ENCODE peak calls at places on chromosomes 16 and 17, in nine cellular contexts. K is heart left ventricle, S is ovary, Z is uterus, H is testis, P is A549, L is HCT116, E is IMR-90, X is esophagus squamous epithelium. Q is an unnamed sample.

GRCh38 chr16:2955438-2955778 is 8.7 kb upstream of the KREMEN2 start:
- DNase-seq in K (no peak), S (no peak), Z (no peak), H (no peak), P (no peak), L (no peak), E (no peak), X (no peak), Q (no peak)

GRCh38 chr16:67180166-67180565 is 3.6 kb downstream of the MATCAP1 start:
- DNase-seq in K (no peak), S (peak; percentile 49), Z (no peak), H (no peak), P (no peak), L (no peak), E (no peak), X (no peak), Q (no peak)

GRCh38 chr17:40356906-40357861 is 7.4 kb downstream of the GJD3 start:
- DNase-seq in K (no peak), S (peak; percentile 54), Z (no peak), H (no peak), P (no peak), L (no peak), E (no peak), X (no peak), Q (no peak)

GRCh38 chr17:48352630-48353029 is 77.4 kb downstream of the SKAP1 start:
- DNase-seq in K (no peak), S (no peak), Z (no peak), H (no peak), P (no peak), L (no peak), E (peak; percentile 20), X (no peak), Q (no peak)

GRCh38 chr16:65281636-65282035 is 159.8 kb upstream of the CDH11 start:
- DNase-seq in K (no peak), S (no peak), Z (no peak), H (no peak), P (no peak), L (no peak), E (no peak), X (no peak), Q (no peak)

GRCh38 chr16:57384248-57385070 is 12.2 kb downstream of the CX3CL1 start:
- DNase-seq in K (peak; percentile 45), S (no peak), Z (no peak), H (no peak), P (no peak), L (no peak), E (no peak), X (no peak), Q (no peak)

GRCh38 chr17:78248051-78248914 is 16.9 kb downstream of the TMEM235 start:
- DNase-seq in K (peak; percentile 10), S (no peak), Z (no peak), H (no peak), P (no peak), L (no peak), E (no peak), X (no peak), Q (no peak)

GRCh38 chr16:414395-415169 is 10.9 kb upstream of the RAB11FIP3 start:
- DNase-seq in K (no peak), S (no peak), Z (no peak), H (no peak), P (no peak), L (no peak), E (no peak), X (no peak), Q (no peak)

GRCh38 chr17:7004398-7005253 is 7.8 kb upstream of the RNASEK start:
- DNase-seq in K (no peak), S (no peak), Z (no peak), H (no peak), P (peak; percentile 85), L (peak; percentile 56), E (peak; percentile 54), X (no peak), Q (no peak)

GRCh38 chr17:17909078-17909477 is 63.1 kb downstream of the TOM1L2 start:
- DNase-seq in K (no peak), S (no peak), Z (no peak), H (no peak), P (no peak), L (no peak), E (no peak), X (no peak), Q (no peak)

GRCh38 chr17:9291912-9292562 is 270.7 kb downstream of the NTN1 start:
- DNase-seq in K (peak; percentile 43), S (peak; percentile 56), Z (peak; percentile 77), H (peak; percentile 34), P (peak; percentile 28), L (no peak), E (peak; percentile 25), X (no peak), Q (peak; percentile 55)

GRCh38 chr17:5419959-5420653 is at the start of gene RPAIN:
- DNase-seq in K (peak; percentile 94), S (peak; percentile 89), Z (peak; percentile 87), H (peak; percentile 96), P (peak; percentile 93), L (peak; percentile 81), E (peak; percentile 80), X (peak; percentile 43), Q (peak; percentile 84)

GRCh38 chr16:67391424-67392300 is 1.6 kb downstream of the TPPP3 start:
- DNase-seq in K (peak; percentile 47), S (peak; percentile 44), Z (no peak), H (no peak), P (peak; percentile 43), L (no peak), E (no peak), X (no peak), Q (no peak)

GRCh38 chr16:10926867-10927266 is 15.4 kb downstream of the DEXI start:
- DNase-seq in K (no peak), S (no peak), Z (no peak), H (no peak), P (no peak), L (no peak), E (no peak), X (no peak), Q (no peak)

GRCh38 chr16:25751230-25751629 is 59.5 kb downstream of the HS3ST4 start:
- DNase-seq in K (no peak), S (no peak), Z (no peak), H (no peak), P (no peak), L (no peak), E (no peak), X (no peak), Q (no peak)

GRCh38 chr16:71255721-71256120 is 25.2 kb upstream of the HYDIN start:
- DNase-seq in K (no peak), S (no peak), Z (no peak), H (no peak), P (no peak), L (no peak), E (no peak), X (no peak), Q (no peak)

GRCh38 chr17:57948555-57949420 is 6.4 kb downstream of the CUEDC1 start:
- DNase-seq in K (peak; percentile 51), S (no peak), Z (peak; percentile 57), H (no peak), P (peak; percentile 98), L (peak; percentile 100), E (peak; percentile 96), X (no peak), Q (no peak)

GRCh38 chr16:35565626-35566025 is 2106.2 kb downstream of the TP53TG3F start:
- DNase-seq in K (no peak), S (no peak), Z (no peak), H (no peak), P (no peak), L (no peak), E (no peak), X (no peak), Q (no peak)
- H3K9me3 ChIP-seq in K (peaks cover 4% of the 10 kb centered on the region), S (no peaks in the 10 kb centered on the region), Z (no peaks in the 10 kb centered on the region), H (no peaks in the 10 kb centered on the region), P (no peaks in the 10 kb centered on the region), L (no peaks in the 10 kb centered on the region), E (peaks cover 22% of the 10 kb centered on the region), X (no peaks in the 10 kb centered on the region), Q (no peaks in the 10 kb centered on the region)

GRCh38 chr16:29900102-29900887 is at the start of gene ASPHD1:
- DNase-seq in K (peak; percentile 70), S (peak; percentile 77), Z (peak; percentile 58), H (peak; percentile 80), P (peak; percentile 77), L (peak; percentile 29), E (peak; percentile 86), X (no peak), Q (peak; percentile 26)
- TF ChIP-seq POLR2A in K (no peak), S (no peak), Z (no peak), H (no peak), P (no peak), L (no peak), E (peak; percentile 84), X (no peak), Q (no peak)

GRCh38 chr16:35154627-35155026 is 1695.2 kb downstream of the TP53TG3F start:
- DNase-seq in K (no peak), S (no peak), Z (no peak), H (no peak), P (no peak), L (no peak), E (no peak), X (no peak), Q (no peak)
- H3K9me3 ChIP-seq in K (peaks cover 24% of the 10 kb centered on the region), S (no peaks in the 10 kb centered on the region), Z (no peaks in the 10 kb centered on the region), H (no peaks in the 10 kb centered on the region), P (no peaks in the 10 kb centered on the region), L (no peaks in the 10 kb centered on the region), E (peaks cover 11% of the 10 kb centered on the region), X (no peaks in the 10 kb centered on the region), Q (peaks cover 6% of the 10 kb centered on the region)

GRCh38 chr17:82848022-82848592 is 8.3 kb upstream of the ZNF750 start:
- DNase-seq in K (no peak), S (peak; percentile 72), Z (peak; percentile 71), H (no peak), P (no peak), L (no peak), E (peak; percentile 79), X (no peak), Q (peak; percentile 74)

GRCh38 chr17:82846061-82846691 is 6.4 kb upstream of the ZNF750 start:
- DNase-seq in K (no peak), S (peak; percentile 34), Z (no peak), H (no peak), P (no peak), L (no peak), E (no peak), X (no peak), Q (no peak)

GRCh38 chr17:82843904-82844640 is 4.2 kb upstream of the ZNF750 start:
- DNase-seq in K (no peak), S (peak; percentile 21), Z (no peak), H (no peak), P (no peak), L (no peak), E (no peak), X (no peak), Q (no peak)

GRCh38 chr17:82844796-82845162 is 5.0 kb upstream of the ZNF750 start:
- DNase-seq in K (no peak), S (no peak), Z (no peak), H (no peak), P (no peak), L (no peak), E (no peak), X (no peak), Q (no peak)

GRCh38 chr17:82845163-82845807 is 5.5 kb upstream of the ZNF750 start:
- DNase-seq in K (peak; percentile 80), S (no peak), Z (peak; percentile 48), H (no peak), P (no peak), L (no peak), E (no peak), X (no peak), Q (no peak)
- TF ChIP-seq POLR2A in K (no peak), S (no peak), Z (no peak), H (no peak), P (no peak), L (no peak), E (no peak), X (no peak), Q (no peak)